ENCODE peak calls at places on chromosomes 16 and 17, in six cellular contexts. One of them, this sample, is unnamed.

GRCh38 chr16:21179126-21179982 is 20.9 kb downstream of the LDAF1 start:
- ATAC-seq in HepG2: no peak
- ATAC-seq in upper lobe of left lung: no peak
- ATAC-seq in K562: no peak
- ATAC-seq in A549: no peak
- ATAC-seq in GM12878: no peak
- ATAC-seq in this sample: no peak

GRCh38 chr17:44968225-44969143 is at the start of gene C1QL1:
- ATAC-seq in HepG2: peak
- ATAC-seq in upper lobe of left lung: peak
- ATAC-seq in K562: peak
- ATAC-seq in A549: peak
- ATAC-seq in GM12878: peak
- ATAC-seq in this sample: peak

GRCh38 chr16:12489362-12489761 is 314.3 kb downstream of the CPPED1 start:
- ATAC-seq in HepG2: no peak
- ATAC-seq in upper lobe of left lung: no peak
- ATAC-seq in K562: no peak
- ATAC-seq in A549: no peak
- ATAC-seq in GM12878: no peak
- ATAC-seq in this sample: no peak

GRCh38 chr17:13765701-13766100 is 164.0 kb upstream of the HS3ST3A1 start:
- ATAC-seq in HepG2: no peak
- ATAC-seq in upper lobe of left lung: no peak
- ATAC-seq in K562: no peak
- ATAC-seq in A549: no peak
- ATAC-seq in GM12878: no peak
- ATAC-seq in this sample: no peak

GRCh38 chr17:32815460-32815859 is 61.5 kb downstream of the MYO1D start:
- ATAC-seq in HepG2: no peak
- ATAC-seq in upper lobe of left lung: no peak
- ATAC-seq in K562: no peak
- ATAC-seq in A549: no peak
- ATAC-seq in GM12878: no peak
- ATAC-seq in this sample: no peak

GRCh38 chr17:49523706-49524472 is 28.8 kb downstream of the NGFR start:
- ATAC-seq in HepG2: no peak
- ATAC-seq in upper lobe of left lung: no peak
- ATAC-seq in K562: no peak
- ATAC-seq in A549: no peak
- ATAC-seq in GM12878: no peak
- ATAC-seq in this sample: no peak

GRCh38 chr17:3544365-3544764 is 13.2 kb downstream of the TRPV3 start:
- ATAC-seq in HepG2: no peak
- ATAC-seq in upper lobe of left lung: no peak
- ATAC-seq in K562: no peak
- ATAC-seq in A549: no peak
- ATAC-seq in GM12878: no peak
- ATAC-seq in this sample: no peak

GRCh38 chr17:76643553-76644148 is at the start of gene ST6GALNAC1:
- ATAC-seq in HepG2: no peak
- ATAC-seq in upper lobe of left lung: no peak
- ATAC-seq in K562: peak
- ATAC-seq in A549: no peak
- ATAC-seq in GM12878: no peak
- ATAC-seq in this sample: no peak

GRCh38 chr16:84657229-84657837 is 9.0 kb downstream of the KLHL36 start:
- ATAC-seq in HepG2: no peak
- ATAC-seq in upper lobe of left lung: no peak
- ATAC-seq in K562: no peak
- ATAC-seq in A549: no peak
- ATAC-seq in GM12878: no peak
- ATAC-seq in this sample: no peak

GRCh38 chr16:19223235-19223847 is 55.3 kb downstream of the SYT17 start:
- ATAC-seq in HepG2: no peak
- ATAC-seq in upper lobe of left lung: no peak
- ATAC-seq in K562: no peak
- ATAC-seq in A549: no peak
- ATAC-seq in GM12878: no peak
- ATAC-seq in this sample: no peak

GRCh38 chr17:50332196-50332595 is 13.7 kb upstream of the XYLT2 start:
- ATAC-seq in HepG2: no peak
- ATAC-seq in upper lobe of left lung: no peak
- ATAC-seq in K562: no peak
- ATAC-seq in A549: no peak
- ATAC-seq in GM12878: no peak
- ATAC-seq in this sample: no peak

GRCh38 chr16:64742560-64742959 is 379.3 kb downstream of the CDH11 start:
- ATAC-seq in HepG2: no peak
- ATAC-seq in upper lobe of left lung: no peak
- ATAC-seq in K562: no peak
- ATAC-seq in A549: no peak
- ATAC-seq in GM12878: no peak
- ATAC-seq in this sample: no peak

GRCh38 chr17:48352630-48353029 is 77.4 kb downstream of the SKAP1 start:
- ATAC-seq in HepG2: no peak
- ATAC-seq in upper lobe of left lung: no peak
- ATAC-seq in K562: no peak
- ATAC-seq in A549: no peak
- ATAC-seq in GM12878: peak
- ATAC-seq in this sample: no peak

GRCh38 chr17:72441899-72442298 is 321.1 kb downstream of the SOX9 start:
- ATAC-seq in HepG2: no peak
- ATAC-seq in upper lobe of left lung: no peak
- ATAC-seq in K562: no peak
- ATAC-seq in A549: no peak
- ATAC-seq in GM12878: no peak
- ATAC-seq in this sample: no peak

GRCh38 chr16:1244881-1245280 is 4.4 kb downstream of the TPSAB1 start:
- ATAC-seq in HepG2: no peak
- ATAC-seq in upper lobe of left lung: no peak
- ATAC-seq in K562: no peak
- ATAC-seq in A549: no peak
- ATAC-seq in GM12878: no peak
- ATAC-seq in this sample: no peak

GRCh38 chr17:15378243-15378642 is 36.8 kb upstream of the TEKT3 start:
- ATAC-seq in HepG2: no peak
- ATAC-seq in upper lobe of left lung: no peak
- ATAC-seq in K562: no peak
- ATAC-seq in A549: no peak
- ATAC-seq in GM12878: no peak
- ATAC-seq in this sample: no peak

GRCh38 chr16:85704900-85705846 is 16.4 kb upstream of the GINS2 start:
- ATAC-seq in HepG2: peak
- ATAC-seq in upper lobe of left lung: no peak
- ATAC-seq in K562: peak
- ATAC-seq in A549: no peak
- ATAC-seq in GM12878: no peak
- ATAC-seq in this sample: no peak

GRCh38 chr17:1650731-1651558 is 1.3 kb upstream of the RILP start:
- ATAC-seq in HepG2: no peak
- ATAC-seq in upper lobe of left lung: no peak
- ATAC-seq in K562: no peak
- ATAC-seq in A549: no peak
- ATAC-seq in GM12878: no peak
- ATAC-seq in this sample: no peak

GRCh38 chr17:30170415-30170987 is 53.9 kb downstream of the NSRP1 start:
- ATAC-seq in HepG2: no peak
- ATAC-seq in upper lobe of left lung: no peak
- ATAC-seq in K562: no peak
- ATAC-seq in A549: no peak
- ATAC-seq in GM12878: no peak
- ATAC-seq in this sample: no peak

GRCh38 chr16:89374393-89374948 is 115.9 kb downstream of the ANKRD11 start:
- ATAC-seq in HepG2: peak
- ATAC-seq in upper lobe of left lung: no peak
- ATAC-seq in K562: no peak
- ATAC-seq in A549: no peak
- ATAC-seq in GM12878: peak
- ATAC-seq in this sample: no peak

GRCh38 chr17:78933959-78934568 is 8.9 kb upstream of the TIMP2 start:
- ATAC-seq in HepG2: peak
- ATAC-seq in upper lobe of left lung: peak
- ATAC-seq in K562: peak
- ATAC-seq in A549: peak
- ATAC-seq in GM12878: no peak
- ATAC-seq in this sample: peak

GRCh38 chr16:57946181-57946801 is 24.6 kb downstream of the CNGB1 start:
- ATAC-seq in HepG2: no peak
- ATAC-seq in upper lobe of left lung: no peak
- ATAC-seq in K562: peak
- ATAC-seq in A549: peak
- ATAC-seq in GM12878: peak
- ATAC-seq in this sample: no peak

GRCh38 chr16:14302399-14303181 is 231.5 kb downstream of the MRTFB start:
- ATAC-seq in HepG2: peak
- ATAC-seq in upper lobe of left lung: peak
- ATAC-seq in K562: peak
- ATAC-seq in A549: peak
- ATAC-seq in GM12878: peak
- ATAC-seq in this sample: peak

GRCh38 chr16:14298374-14299122 is 227.4 kb downstream of the MRTFB start:
- ATAC-seq in HepG2: peak
- ATAC-seq in upper lobe of left lung: no peak
- ATAC-seq in K562: no peak
- ATAC-seq in A549: no peak
- ATAC-seq in GM12878: no peak
- ATAC-seq in this sample: no peak

GRCh38 chr16:14301150-14302030 is 230.3 kb downstream of the MRTFB start:
- ATAC-seq in HepG2: peak
- ATAC-seq in upper lobe of left lung: peak
- ATAC-seq in K562: peak
- ATAC-seq in A549: peak
- ATAC-seq in GM12878: peak
- ATAC-seq in this sample: peak

GRCh38 chr16:14302031-14302398 is 230.9 kb downstream of the MRTFB start:
- ATAC-seq in HepG2: peak
- ATAC-seq in upper lobe of left lung: peak
- ATAC-seq in K562: peak
- ATAC-seq in A549: peak
- ATAC-seq in GM12878: peak
- ATAC-seq in this sample: peak

DNA sequence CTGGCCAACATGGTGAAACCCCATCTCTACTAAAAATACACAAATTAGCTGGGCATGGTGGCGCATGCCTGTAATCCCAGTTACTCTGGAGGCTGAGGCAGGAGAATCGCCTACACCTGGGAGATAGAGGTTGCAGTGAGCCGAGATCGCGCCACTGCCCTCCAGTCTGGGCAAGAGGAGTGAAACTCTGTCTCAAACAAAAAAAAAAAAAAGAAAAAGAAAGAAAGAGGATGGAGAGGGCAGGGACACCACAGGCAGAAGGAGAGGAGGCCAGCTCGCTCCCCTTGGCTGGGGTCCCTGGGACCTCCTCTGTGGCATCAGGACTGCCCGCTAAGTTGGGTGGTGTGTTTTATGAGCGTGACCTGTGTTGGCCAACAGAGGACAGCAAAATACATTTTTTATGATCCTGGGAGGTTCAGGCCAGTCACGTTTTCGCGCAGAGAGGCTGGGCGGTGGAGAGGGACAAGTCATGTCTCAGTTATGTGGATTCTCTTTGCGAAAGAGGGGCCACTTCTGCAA is 229.6 kb downstream of the MRTFB start:
- ATAC-seq in HepG2: peak
- ATAC-seq in upper lobe of left lung: peak
- ATAC-seq in K562: peak
- ATAC-seq in A549: peak
- ATAC-seq in GM12878: peak
- ATAC-seq in this sample: peak
- TF ChIP-seq EP300 in HepG2: no peak
- TF ChIP-seq EP300 in upper lobe of left lung: no peak
- TF ChIP-seq EP300 in K562: no peak
- TF ChIP-seq EP300 in A549: no peak
- TF ChIP-seq EP300 in GM12878: no peak
- TF ChIP-seq EP300 in this sample: no peak

DNA sequence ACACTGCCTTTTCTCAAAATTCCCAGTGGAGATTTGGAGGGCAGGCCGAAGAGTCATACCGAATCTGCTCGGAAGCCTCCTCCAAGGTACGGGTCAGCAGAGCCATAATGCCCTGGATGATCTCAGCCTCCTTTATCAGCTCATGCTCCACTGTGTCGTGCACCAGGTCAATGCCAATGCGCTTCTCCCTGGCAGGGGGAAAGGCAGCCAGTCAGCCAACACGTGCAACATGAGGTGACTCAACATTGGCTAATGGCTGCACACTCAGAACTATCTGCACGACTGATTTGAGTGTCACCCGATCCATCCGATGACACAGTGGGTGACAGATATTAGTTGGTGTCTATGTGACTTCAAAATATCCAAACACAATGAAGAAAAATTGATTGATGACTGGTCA is 15.8 kb downstream of the TEKT1 start:
- ATAC-seq in HepG2: no peak
- ATAC-seq in upper lobe of left lung: no peak
- ATAC-seq in K562: no peak
- ATAC-seq in A549: no peak
- ATAC-seq in GM12878: no peak
- ATAC-seq in this sample: no peak
- TF ChIP-seq EP300 in HepG2: no peak
- TF ChIP-seq EP300 in upper lobe of left lung: no peak
- TF ChIP-seq EP300 in K562: no peak
- TF ChIP-seq EP300 in A549: no peak
- TF ChIP-seq EP300 in GM12878: no peak
- TF ChIP-seq EP300 in this sample: no peak

DNA sequence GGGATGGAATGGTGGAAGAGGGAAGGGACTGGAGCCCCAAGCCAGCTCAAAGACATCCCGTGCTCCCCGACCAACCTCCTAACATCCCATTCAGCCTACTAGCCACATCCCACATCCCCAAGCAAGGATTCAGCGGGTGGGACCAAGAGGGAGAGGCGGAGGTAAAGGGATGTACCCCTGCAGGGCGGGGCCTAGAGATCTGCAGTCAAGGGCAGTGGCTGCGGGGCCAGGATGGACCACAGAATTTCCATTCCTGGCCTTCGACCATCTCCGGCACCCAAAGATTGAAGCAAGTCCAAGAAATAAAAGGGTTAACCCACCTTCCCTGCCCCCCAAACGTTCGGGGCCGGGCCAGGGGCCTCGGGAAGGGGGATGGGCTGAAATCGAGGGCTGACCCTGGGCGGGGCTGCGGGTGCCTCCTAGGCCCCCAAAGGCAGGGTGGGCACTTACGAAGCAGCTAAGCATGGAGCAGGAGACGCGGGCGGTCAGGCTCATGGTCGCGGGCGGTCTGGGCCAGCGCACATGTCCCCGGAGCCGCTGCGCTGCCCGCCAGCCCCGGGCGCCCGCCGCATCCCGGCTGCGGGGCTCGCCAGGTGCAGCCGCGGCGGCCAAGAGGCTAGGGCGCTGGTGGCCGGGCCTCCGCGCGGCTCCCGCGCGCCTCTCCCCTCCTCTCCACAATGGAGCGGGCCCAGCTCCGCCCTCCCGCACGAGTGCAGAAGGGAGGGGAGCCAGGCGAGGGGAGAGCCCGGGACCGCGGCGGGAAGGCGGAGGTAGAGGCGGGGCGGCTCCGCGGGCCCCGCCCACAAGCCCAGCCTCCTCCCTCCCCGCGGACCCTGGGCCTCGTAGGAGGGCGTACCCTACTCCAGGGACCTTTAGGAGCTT is at the start of gene MTMR4:
- ATAC-seq in HepG2: peak
- ATAC-seq in upper lobe of left lung: peak
- ATAC-seq in K562: peak
- ATAC-seq in A549: peak
- ATAC-seq in GM12878: peak
- ATAC-seq in this sample: peak
- TF ChIP-seq EP300 in HepG2: no peak
- TF ChIP-seq EP300 in upper lobe of left lung: no peak
- TF ChIP-seq EP300 in K562: no peak
- TF ChIP-seq EP300 in A549: no peak
- TF ChIP-seq EP300 in GM12878: no peak
- TF ChIP-seq EP300 in this sample: no peak

GRCh38 chr16:6113749-6114148 is 1016.2 kb upstream of the EEF2KMT start:
- ATAC-seq in HepG2: no peak
- ATAC-seq in upper lobe of left lung: no peak
- ATAC-seq in K562: no peak
- ATAC-seq in A549: no peak
- ATAC-seq in GM12878: no peak
- ATAC-seq in this sample: no peak
- TF ChIP-seq EP300 in HepG2: no peak
- TF ChIP-seq EP300 in upper lobe of left lung: no peak
- TF ChIP-seq EP300 in K562: no peak
- TF ChIP-seq EP300 in A549: no peak
- TF ChIP-seq EP300 in GM12878: no peak
- TF ChIP-seq EP300 in this sample: no peak

This sample was measured in gastroesophageal sphincter.